ENCODE peak calls at places on chromosomes 6 and 20, in seven cellular contexts. Z is right lobe of liver, M is lower leg skin, A is suprapubic skin, Q is body of pancreas, J is HepG2, R is transverse colon. I is an unnamed sample.

GRCh38 chr6:27873101-27874030 is 38.8 kb downstream of the OR2B2 start:
- DNase-seq in Z (no peak), M (peak), A (peak), Q (peak), J (no peak), R (peak), I (peak)

GRCh38 chr20:1951436-1952115 is 42.3 kb downstream of the PDYN start:
- DNase-seq in Z (peak), M (no peak), A (peak), Q (no peak), J (no peak), R (no peak), I (no peak)

GRCh38 chr6:81999270-81999669 is 246.8 kb upstream of the TENT5A start:
- DNase-seq in Z (no peak), M (no peak), A (no peak), Q (no peak), J (peak), R (no peak), I (no peak)

GRCh38 chr6:84522135-84522535 is 242.3 kb downstream of the TBX18 start:
- DNase-seq in Z (no peak), M (peak), A (no peak), Q (no peak), J (no peak), R (no peak), I (no peak)

GRCh38 chr6:21856844-21857243 is 263.3 kb downstream of the SOX4 start:
- DNase-seq in Z (no peak), M (no peak), A (no peak), Q (no peak), J (no peak), R (no peak), I (no peak)

GRCh38 chr6:156828280-156828703 is 51.1 kb downstream of the ARID1B start:
- DNase-seq in Z (no peak), M (no peak), A (no peak), Q (peak), J (peak), R (no peak), I (no peak)

GRCh38 chr6:53956068-53956711 is 155.1 kb upstream of the MLIP start:
- DNase-seq in Z (no peak), M (no peak), A (peak), Q (peak), J (peak), R (peak), I (peak)

GRCh38 chr20:52166150-52166549 is 25.4 kb downstream of the ZFP64 start:
- DNase-seq in Z (no peak), M (no peak), A (no peak), Q (no peak), J (no peak), R (no peak), I (no peak)

GRCh38 chr20:10329387-10330005 is 104.5 kb downstream of the MKKS start:
- DNase-seq in Z (no peak), M (no peak), A (no peak), Q (no peak), J (no peak), R (no peak), I (no peak)

GRCh38 chr6:39243809-39244208 is 14.5 kb upstream of the KCNK5 start:
- DNase-seq in Z (no peak), M (peak), A (peak), Q (no peak), J (no peak), R (no peak), I (peak)

GRCh38 chr6:6772751-6773150 is 184.2 kb downstream of the LY86 start:
- DNase-seq in Z (no peak), M (no peak), A (no peak), Q (peak), J (no peak), R (no peak), I (peak)

GRCh38 chr20:29878777-29879442 is 1378.6 kb upstream of the DEFB115 start:
- DNase-seq in Z (peak), M (no peak), A (peak), Q (peak), J (no peak), R (peak), I (no peak)

GRCh38 chr6:139545474-139546116 is 171.1 kb upstream of the CITED2 start:
- DNase-seq in Z (no peak), M (no peak), A (no peak), Q (no peak), J (no peak), R (no peak), I (no peak)

GRCh38 chr6:157541618-157542404 is 160.8 kb downstream of the ZDHHC14 start:
- DNase-seq in Z (no peak), M (no peak), A (no peak), Q (no peak), J (no peak), R (no peak), I (no peak)

GRCh38 chr20:2210646-2211556 is 84.9 kb upstream of the TGM3 start:
- DNase-seq in Z (no peak), M (no peak), A (no peak), Q (no peak), J (no peak), R (peak), I (no peak)

GRCh38 chr20:60254901-60255411 is 296.7 kb downstream of the CDH26 start:
- DNase-seq in Z (no peak), M (no peak), A (no peak), Q (no peak), J (no peak), R (no peak), I (peak)

GRCh38 chr6:10363911-10364310 is 51.0 kb downstream of the TFAP2A start:
- DNase-seq in Z (no peak), M (no peak), A (no peak), Q (no peak), J (no peak), R (no peak), I (no peak)

GRCh38 chr6:89050155-89050554 is 30.4 kb upstream of the PNRC1 start:
- DNase-seq in Z (peak), M (peak), A (peak), Q (peak), J (peak), R (peak), I (no peak)

GRCh38 chr6:29524982-29525639 is 34.4 kb downstream of the UBD start:
- DNase-seq in Z (no peak), M (no peak), A (no peak), Q (no peak), J (no peak), R (no peak), I (no peak)

GRCh38 chr6:41286544-41287346 is at the start of gene TREM1:
- DNase-seq in Z (no peak), M (peak), A (no peak), Q (peak), J (peak), R (peak), I (no peak)

GRCh38 chr6:165843121-165843520 is 180.1 kb upstream of the PDE10A start:
- DNase-seq in Z (no peak), M (no peak), A (no peak), Q (no peak), J (no peak), R (peak), I (no peak)

GRCh38 chr6:30721198-30722024 is 1.3 kb downstream of the TUBB start:
- DNase-seq in Z (peak), M (peak), A (peak), Q (peak), J (peak), R (peak), I (peak)

GRCh38 chr6:77034161-77034560 is 429.1 kb downstream of the HTR1B start:
- DNase-seq in Z (no peak), M (no peak), A (no peak), Q (no peak), J (no peak), R (no peak), I (no peak)

GRCh38 chr20:16615199-16615598 is 42.0 kb upstream of the KIF16B start:
- DNase-seq in Z (no peak), M (no peak), A (no peak), Q (no peak), J (no peak), R (peak), I (no peak)

GRCh38 chr20:58978351-58979190 is 2.5 kb upstream of the NELFCD start:
- DNase-seq in Z (peak), M (no peak), A (no peak), Q (no peak), J (no peak), R (no peak), I (no peak)

GRCh38 chr20:58982406-58983114 is 1.5 kb downstream of the NELFCD start:
- DNase-seq in Z (peak), M (no peak), A (no peak), Q (no peak), J (no peak), R (no peak), I (no peak)

GRCh38 chr20:58981564-58982364 is 708 bp downstream of the NELFCD start:
- DNase-seq in Z (peak), M (no peak), A (no peak), Q (no peak), J (peak), R (no peak), I (peak)

GRCh38 chr20:58984691-58985090 is 3.6 kb downstream of the NELFCD start:
- DNase-seq in Z (peak), M (no peak), A (no peak), Q (no peak), J (no peak), R (no peak), I (no peak)

GRCh38 chr20:58980711-58981563 is at the start of gene NELFCD:
- DNase-seq in Z (peak), M (peak), A (peak), Q (peak), J (peak), R (peak), I (peak)
- TF ChIP-seq POLR2A in Z (peak), M (no peak), A (peak), Q (peak), J (peak), R (peak), I (peak)

GRCh38 chr20:62793757-62794006 is 2.6 kb upstream of the MRGBP start:
- DNase-seq in Z (no peak), M (no peak), A (no peak), Q (no peak), J (no peak), R (no peak), I (no peak)

GRCh38 chr20:62794007-62794724 is 2.1 kb upstream of the MRGBP start:
- DNase-seq in Z (peak), M (peak), A (peak), Q (peak), J (peak), R (peak), I (peak)

GRCh38 chr20:62792940-62793756 is 3.1 kb upstream of the MRGBP start:
- DNase-seq in Z (no peak), M (no peak), A (no peak), Q (no peak), J (no peak), R (no peak), I (no peak)

GRCh38 chr20:62796699-62797491 is 622 bp downstream of the MRGBP start:
- DNase-seq in Z (no peak), M (no peak), A (no peak), Q (peak), J (no peak), R (no peak), I (no peak)

GRCh38 chr20:62795023-62795761 is 1.1 kb upstream of the MRGBP start:
- DNase-seq in Z (no peak), M (no peak), A (no peak), Q (peak), J (peak), R (peak), I (peak)
- TF ChIP-seq POLR2A in Z (no peak), M (no peak), A (no peak), Q (no peak), J (peak), R (peak), I (no peak)

GRCh38 chr6:111477481-111477938 is 5.5 kb downstream of the REV3L start:
- DNase-seq in Z (no peak), M (no peak), A (no peak), Q (no peak), J (no peak), R (no peak), I (no peak)
- TF ChIP-seq POLR2A in Z (no peak), M (no peak), A (no peak), Q (no peak), J (no peak), R (no peak), I (no peak)

GRCh38 chr20:58102252-58102651 is 126.2 kb downstream of the ANKRD60 start:
- DNase-seq in Z (no peak), M (no peak), A (no peak), Q (no peak), J (no peak), R (no peak), I (no peak)
- TF ChIP-seq POLR2A in Z (no peak), M (no peak), A (no peak), Q (no peak), J (no peak), R (no peak), I (no peak)

GRCh38 chr20:46689082-46689753 is at the start of gene TP53RK:
- DNase-seq in Z (peak), M (peak), A (peak), Q (peak), J (peak), R (peak), I (peak)
- TF ChIP-seq POLR2A in Z (peak), M (no peak), A (peak), Q (peak), J (peak), R (peak), I (peak)

GRCh38 chr20:45343867-45344721 is 4.1 kb downstream of the SDC4 start:
- DNase-seq in Z (peak), M (peak), A (peak), Q (peak), J (peak), R (peak), I (peak)
- TF ChIP-seq POLR2A in Z (peak), M (no peak), A (peak), Q (peak), J (peak), R (peak), I (no peak)

DNA sequence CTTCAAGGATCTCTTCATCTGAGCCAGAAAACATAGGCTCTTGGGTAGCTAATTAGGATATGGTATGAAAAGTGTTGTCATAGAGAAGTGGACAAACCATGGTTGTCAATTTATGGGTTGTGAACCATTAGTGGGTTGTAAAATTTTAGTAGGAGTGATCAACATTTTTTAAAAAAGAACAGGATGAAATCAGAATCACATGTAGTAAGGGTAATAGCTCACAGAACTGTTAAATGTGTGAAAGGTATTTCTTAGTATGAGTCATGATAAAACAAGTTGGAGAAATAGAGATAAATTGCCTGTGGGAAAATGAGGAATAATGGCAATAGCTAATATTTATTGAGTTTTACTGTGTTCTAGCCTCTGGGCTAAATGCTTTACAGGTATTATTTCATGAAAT is 113.4 kb downstream of the MAP3K4 start:
- DNase-seq in Z (no peak), M (no peak), A (no peak), Q (no peak), J (no peak), R (no peak), I (no peak)
- TF ChIP-seq POLR2A in Z (no peak), M (no peak), A (no peak), Q (no peak), J (no peak), R (no peak), I (no peak)

GRCh38 chr6:83192871-83193746 is at the start of the genes PGM3 and RWDD2A:
- DNase-seq in Z (peak), M (peak), A (peak), Q (peak), J (peak), R (peak), I (peak)
- TF ChIP-seq POLR2A in Z (peak), M (no peak), A (peak), Q (peak), J (peak), R (peak), I (peak)

I was measured in thyroid gland.